ENCODE peak calls at places on chromosomes 12 and 14, in seven cellular contexts. Q is left ventricle myocardium inferior, B is astrocyte, P is PC-3, X is psoas muscle, L is adipocyte, M is GM23248. Y is an unnamed sample. For H3K27me3, the result is how much of the 10 kb centered on the place peaks cover.

GRCh38 chr14:105094193-105094907 is 29.1 kb upstream of the GPR132 start:
- DNase-seq in Q (no peak), B (no peak), P (no peak), X (no peak), L (no peak), M (no peak), Y (no peak)

GRCh38 chr14:81562818-81563217 is 29.2 kb upstream of the SEL1L start:
- DNase-seq in Q (no peak), B (no peak), P (no peak), X (no peak), L (no peak), M (peak), Y (no peak)

GRCh38 chr14:54848910-54849309 is 53.7 kb downstream of the GCH1 start:
- DNase-seq in Q (no peak), B (no peak), P (no peak), X (no peak), L (no peak), M (no peak), Y (no peak)

GRCh38 chr12:11812558-11813421 is 163.3 kb downstream of the ETV6 start:
- DNase-seq in Q (no peak), B (no peak), P (no peak), X (peak), L (peak), M (peak), Y (no peak)

GRCh38 chr12:57864811-57865751 is 18.6 kb upstream of the CTDSP2 start:
- DNase-seq in Q (peak), B (peak), P (peak), X (peak), L (peak), M (peak), Y (peak)

GRCh38 chr14:83975435-83976222 is 1554.3 kb upstream of the FLRT2 start:
- DNase-seq in Q (peak), B (no peak), P (no peak), X (peak), L (peak), M (no peak), Y (no peak)

GRCh38 chr12:96454396-96454795 is 35.0 kb upstream of the CFAP54 start:
- DNase-seq in Q (no peak), B (no peak), P (peak), X (no peak), L (no peak), M (peak), Y (no peak)

GRCh38 chr12:107126688-107127481 is 33.5 kb upstream of the CRY1 start:
- DNase-seq in Q (no peak), B (no peak), P (peak), X (no peak), L (peak), M (peak), Y (no peak)

GRCh38 chr12:14260011-14260993 is 105.2 kb upstream of the ATF7IP start:
- DNase-seq in Q (peak), B (peak), P (peak), X (peak), L (peak), M (peak), Y (peak)

GRCh38 chr14:94110552-94111181 is at the start of gene IFI27:
- DNase-seq in Q (peak), B (peak), P (peak), X (peak), L (no peak), M (peak), Y (peak)

GRCh38 chr14:72904840-72905561 is 11.1 kb upstream of the DPF3 start:
- DNase-seq in Q (peak), B (peak), P (peak), X (peak), L (peak), M (peak), Y (no peak)

GRCh38 chr14:25197885-25198284 is 147.9 kb upstream of the STXBP6 start:
- DNase-seq in Q (no peak), B (no peak), P (no peak), X (no peak), L (no peak), M (no peak), Y (no peak)

GRCh38 chr12:19850341-19851065 is 411.2 kb downstream of the AEBP2 start:
- DNase-seq in Q (no peak), B (peak), P (no peak), X (no peak), L (peak), M (peak), Y (no peak)

GRCh38 chr12:109309441-109310246 is 560 bp upstream of the FOXN4 start:
- DNase-seq in Q (no peak), B (no peak), P (no peak), X (no peak), L (peak), M (peak), Y (peak)
- H3K27me3 ChIP-seq in Q (half or more), B (half or more), P (half or more), X (half or more), L (half or more), M (half or more), Y (under half)

GRCh38 chr14:97218713-97219355 is 421.7 kb downstream of the VRK1 start:
- DNase-seq in Q (no peak), B (peak), P (no peak), X (no peak), L (no peak), M (peak), Y (peak)
- H3K27me3 ChIP-seq in Q (half or more), B (under half), P (half or more), X (under half), L (under half), M (under half), Y (under half)

DNA sequence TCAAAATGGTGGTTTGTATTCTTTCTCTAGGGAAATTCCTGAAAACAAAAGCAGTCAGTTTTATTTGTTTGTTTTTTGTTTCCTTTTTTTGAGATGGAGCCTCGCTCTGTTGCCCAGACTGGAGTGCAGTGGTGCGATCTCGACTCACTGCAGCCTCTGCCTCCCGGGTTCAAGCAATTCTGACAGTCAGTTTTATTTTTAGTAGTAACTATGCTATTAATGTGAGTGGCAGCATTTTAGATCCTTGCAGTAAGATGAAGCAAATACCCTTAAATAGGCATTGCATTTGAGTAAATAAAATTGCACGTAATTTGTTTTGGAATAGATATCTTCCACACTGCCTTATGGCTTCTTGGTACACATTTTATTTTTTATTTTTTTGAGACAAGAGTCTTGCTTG is 23.6 kb downstream of the YY1 start:
- DNase-seq in Q (no peak), B (no peak), P (no peak), X (no peak), L (no peak), M (no peak), Y (no peak)
- H3K27me3 ChIP-seq in Q (under half), B (under half), P (under half), X (under half), L (under half), M (under half), Y (under half)

DNA sequence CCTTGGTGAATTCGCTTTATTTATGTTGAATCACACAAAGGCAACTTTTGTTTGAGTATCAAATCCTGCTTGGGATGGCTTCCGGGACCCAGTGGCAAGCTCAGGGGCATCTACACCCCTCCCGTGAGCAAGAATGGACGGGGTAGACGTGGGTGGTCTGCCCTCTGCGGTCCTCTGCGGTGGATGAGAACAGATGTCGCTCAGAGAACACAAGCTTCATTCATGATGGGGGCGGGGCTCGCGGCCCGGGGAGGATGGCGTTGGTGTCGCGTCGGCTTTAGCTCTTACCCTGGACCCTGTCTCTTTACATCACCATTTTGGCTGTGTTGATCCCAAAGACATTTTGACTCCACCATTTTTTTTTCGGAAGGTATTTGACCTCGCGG is 158.5 kb upstream of the RTL1 start:
- DNase-seq in Q (no peak), B (no peak), P (no peak), X (peak), L (no peak), M (no peak), Y (no peak)
- H3K27me3 ChIP-seq in Q (under half), B (under half), P (under half), X (under half), L (under half), M (under half), Y (under half)